ENCODE peak calls at places on chromosomes 7 and 10, in four cellular contexts. One of them, this sample, is unnamed.

GRCh38 chr7:16918288-16918895 is 36.6 kb upstream of the AGR3 start:
- DNase-seq in fibroblast of lung: peak
- DNase-seq in PC-3: peak
- DNase-seq in left lung: no peak
- DNase-seq in this sample: no peak

GRCh38 chr10:124612611-124613498 is 131.3 kb downstream of the FAM53B start:
- DNase-seq in fibroblast of lung: peak
- DNase-seq in PC-3: no peak
- DNase-seq in left lung: no peak
- DNase-seq in this sample: no peak

GRCh38 chr10:67815571-67816059 is 22.4 kb downstream of the DNAJC12 start:
- DNase-seq in fibroblast of lung: peak
- DNase-seq in PC-3: peak
- DNase-seq in left lung: no peak
- DNase-seq in this sample: no peak

GRCh38 chr10:23099816-23100215 is 4.4 kb downstream of the MSRB2 start:
- DNase-seq in fibroblast of lung: peak
- DNase-seq in PC-3: peak
- DNase-seq in left lung: no peak
- DNase-seq in this sample: no peak

GRCh38 chr10:109978481-109978880 is 29.3 kb upstream of the ADD3 start:
- DNase-seq in fibroblast of lung: peak
- DNase-seq in PC-3: peak
- DNase-seq in left lung: no peak
- DNase-seq in this sample: no peak

GRCh38 chr10:121362026-121362425 is 236.2 kb downstream of the FGFR2 start:
- DNase-seq in fibroblast of lung: no peak
- DNase-seq in PC-3: no peak
- DNase-seq in left lung: peak
- DNase-seq in this sample: no peak

GRCh38 chr10:18822156-18822555 is 162.9 kb downstream of the ARL5B start:
- DNase-seq in fibroblast of lung: peak
- DNase-seq in PC-3: peak
- DNase-seq in left lung: no peak
- DNase-seq in this sample: no peak

GRCh38 chr10:74987339-74988054 is 124.0 kb upstream of the SAMD8 start:
- DNase-seq in fibroblast of lung: no peak
- DNase-seq in PC-3: no peak
- DNase-seq in left lung: no peak
- DNase-seq in this sample: no peak

GRCh38 chr7:54690892-54691291 is 68.1 kb downstream of the SEC61G start:
- DNase-seq in fibroblast of lung: no peak
- DNase-seq in PC-3: no peak
- DNase-seq in left lung: no peak
- DNase-seq in this sample: no peak

GRCh38 chr10:119651514-119652327 is 541 bp downstream of the BAG3 start:
- DNase-seq in fibroblast of lung: no peak
- DNase-seq in PC-3: no peak
- DNase-seq in left lung: no peak
- DNase-seq in this sample: no peak

GRCh38 chr7:6423942-6424701 is 23.6 kb downstream of the DAGLB start:
- DNase-seq in fibroblast of lung: no peak
- DNase-seq in PC-3: peak
- DNase-seq in left lung: peak
- DNase-seq in this sample: no peak

GRCh38 chr10:59283456-59284082 is 78.8 kb downstream of the FAM13C start:
- DNase-seq in fibroblast of lung: peak
- DNase-seq in PC-3: peak
- DNase-seq in left lung: no peak
- DNase-seq in this sample: no peak

GRCh38 chr10:110504111-110504735 is 6.5 kb downstream of the DUSP5 start:
- DNase-seq in fibroblast of lung: peak
- DNase-seq in PC-3: no peak
- DNase-seq in left lung: peak
- DNase-seq in this sample: no peak

GRCh38 chr10:22573820-22574569 is 140.4 kb downstream of the PIP4K2A start:
- DNase-seq in fibroblast of lung: no peak
- DNase-seq in PC-3: peak
- DNase-seq in left lung: no peak
- DNase-seq in this sample: no peak

GRCh38 chr7:121480566-121481335 is 84.6 kb upstream of the FAM3C start:
- DNase-seq in fibroblast of lung: peak
- DNase-seq in PC-3: no peak
- DNase-seq in left lung: no peak
- DNase-seq in this sample: no peak

GRCh38 chr10:60666221-60666620 is 112.1 kb upstream of the CDK1 start:
- DNase-seq in fibroblast of lung: no peak
- DNase-seq in PC-3: peak
- DNase-seq in left lung: peak
- DNase-seq in this sample: no peak

GRCh38 chr10:14146005-14146404 is 184.7 kb downstream of the FRMD4A start:
- DNase-seq in fibroblast of lung: peak
- DNase-seq in PC-3: peak
- DNase-seq in left lung: no peak
- DNase-seq in this sample: no peak

GRCh38 chr7:135509589-135509838 is 388 bp downstream of the CNOT4 start:
- DNase-seq in fibroblast of lung: peak
- DNase-seq in PC-3: no peak
- DNase-seq in left lung: no peak
- DNase-seq in this sample: no peak

GRCh38 chr7:104967595-104967994 is 46.4 kb upstream of the KMT2E start:
- DNase-seq in fibroblast of lung: peak
- DNase-seq in PC-3: no peak
- DNase-seq in left lung: no peak
- DNase-seq in this sample: no peak

GRCh38 chr10:120580651-120581259 is 123.7 kb downstream of the PLPP4 start:
- DNase-seq in fibroblast of lung: no peak
- DNase-seq in PC-3: no peak
- DNase-seq in left lung: no peak
- DNase-seq in this sample: no peak

GRCh38 chr10:29482591-29483421 is 152.0 kb downstream of the SVIL start:
- DNase-seq in fibroblast of lung: peak
- DNase-seq in PC-3: no peak
- DNase-seq in left lung: no peak
- DNase-seq in this sample: no peak

GRCh38 chr7:92809397-92810241 is 26.8 kb downstream of the CDK6 start:
- DNase-seq in fibroblast of lung: peak
- DNase-seq in PC-3: peak
- DNase-seq in left lung: peak
- DNase-seq in this sample: peak

GRCh38 chr7:10972174-10972573 is 1.5 kb upstream of the PHF14 start:
- DNase-seq in fibroblast of lung: no peak
- DNase-seq in PC-3: no peak
- DNase-seq in left lung: no peak
- DNase-seq in this sample: no peak

GRCh38 chr7:78760620-78761355 is 692.7 kb downstream of the MAGI2 start:
- DNase-seq in fibroblast of lung: no peak
- DNase-seq in PC-3: peak
- DNase-seq in left lung: no peak
- DNase-seq in this sample: no peak

GRCh38 chr7:46281071-46281470 is 360.0 kb upstream of the IGFBP3 start:
- DNase-seq in fibroblast of lung: no peak
- DNase-seq in PC-3: peak
- DNase-seq in left lung: no peak
- DNase-seq in this sample: no peak

GRCh38 chr10:87585565-87586514 is 73.8 kb upstream of the PAPSS2 start:
- DNase-seq in fibroblast of lung: peak
- DNase-seq in PC-3: peak
- DNase-seq in left lung: no peak
- DNase-seq in this sample: no peak

GRCh38 chr10:96758423-96758822 is 38.1 kb upstream of the PIK3AP1 start:
- DNase-seq in fibroblast of lung: no peak
- DNase-seq in PC-3: no peak
- DNase-seq in left lung: no peak
- DNase-seq in this sample: no peak
- H3K4me3 ChIP-seq in fibroblast of lung: no peak
- H3K4me3 ChIP-seq in PC-3: no peak
- H3K4me3 ChIP-seq in left lung: no peak
- H3K4me3 ChIP-seq in this sample: no peak

DNA sequence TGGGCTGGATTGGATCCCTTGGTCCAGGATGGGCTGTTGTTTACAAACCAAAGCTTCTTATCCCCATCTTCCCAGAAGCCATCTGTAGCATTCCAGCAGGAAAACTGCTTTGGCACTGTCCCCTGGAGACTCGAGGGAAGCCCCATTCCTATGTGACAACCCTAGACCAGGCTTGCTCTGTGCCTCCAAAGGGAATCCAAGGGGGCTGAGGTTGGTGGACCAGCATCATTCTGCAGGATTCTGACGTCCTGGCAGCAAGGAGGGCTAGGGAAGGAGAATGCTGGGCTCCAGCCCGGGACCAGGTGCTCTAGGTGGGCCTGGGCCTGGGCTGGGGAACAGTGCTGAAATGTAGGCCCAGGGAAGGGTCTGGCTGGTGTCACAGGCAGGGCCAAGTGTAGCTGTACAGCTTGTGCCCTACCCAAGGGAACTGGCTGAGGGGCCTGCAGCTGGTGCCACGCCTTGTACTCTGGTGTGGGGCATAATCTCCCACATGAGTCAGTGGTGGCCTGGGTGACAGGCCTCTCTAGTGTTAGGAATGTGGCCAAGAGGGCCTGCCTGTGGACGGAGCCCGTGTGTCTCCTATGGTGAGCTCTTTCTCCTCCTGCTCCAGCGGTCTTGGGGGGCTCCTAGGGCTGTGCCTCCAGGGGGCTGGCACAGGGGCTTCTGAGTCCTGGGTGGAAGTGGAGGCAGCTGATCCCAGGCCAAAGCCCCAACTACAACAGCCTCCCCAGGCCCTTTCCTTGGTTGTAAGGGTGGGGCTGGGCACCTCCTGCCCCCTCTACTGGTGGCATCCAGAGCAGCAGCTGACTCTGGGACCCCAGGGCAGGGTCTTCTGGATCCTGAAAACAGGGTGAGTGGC is 25.2 kb downstream of the TRIM8 start:
- DNase-seq in fibroblast of lung: peak
- DNase-seq in PC-3: peak
- DNase-seq in left lung: peak
- DNase-seq in this sample: no peak
- TF ChIP-seq CTCF in fibroblast of lung: peak
- TF ChIP-seq CTCF in PC-3: peak
- TF ChIP-seq CTCF in left lung: peak
- TF ChIP-seq CTCF in this sample: peak

GRCh38 chr7:56087445-56087844 is 5.3 kb downstream of the PHKG1 start:
- DNase-seq in fibroblast of lung: no peak
- DNase-seq in PC-3: no peak
- DNase-seq in left lung: no peak
- DNase-seq in this sample: no peak

GRCh38 chr7:56097700-56098099 is 4.9 kb upstream of the PHKG1 start:
- DNase-seq in fibroblast of lung: peak
- DNase-seq in PC-3: peak
- DNase-seq in left lung: no peak
- DNase-seq in this sample: no peak

GRCh38 chr7:56091591-56091990 is 1.2 kb downstream of the PHKG1 start:
- DNase-seq in fibroblast of lung: peak
- DNase-seq in PC-3: no peak
- DNase-seq in left lung: no peak
- DNase-seq in this sample: no peak

GRCh38 chr7:56092789-56093531 is at the start of gene PHKG1:
- DNase-seq in fibroblast of lung: peak
- DNase-seq in PC-3: peak
- DNase-seq in left lung: peak
- DNase-seq in this sample: no peak
- H3K27ac ChIP-seq in fibroblast of lung: peak
- H3K27ac ChIP-seq in PC-3: no peak
- H3K27ac ChIP-seq in left lung: no peak
- H3K27ac ChIP-seq in this sample: peak

DNA sequence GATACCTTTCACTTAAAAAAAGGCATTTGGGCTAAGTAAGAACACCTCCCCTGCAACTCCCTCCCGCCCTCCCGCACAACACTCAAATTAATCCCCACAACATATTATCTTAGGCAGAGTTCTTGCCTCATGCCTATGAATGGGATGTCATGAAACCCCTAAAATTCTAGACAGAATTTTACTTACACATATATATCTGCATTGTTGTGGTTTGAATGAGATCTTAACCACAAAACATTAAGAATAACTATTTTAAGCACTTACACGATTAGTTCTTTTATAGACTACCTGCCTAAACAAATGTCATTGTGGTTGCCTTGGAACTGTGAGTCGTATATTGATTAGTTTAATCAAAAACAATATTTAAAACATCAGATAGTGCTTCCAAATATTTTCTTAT is 4.5 kb upstream of the ITGB1 start:
- DNase-seq in fibroblast of lung: peak
- DNase-seq in PC-3: no peak
- DNase-seq in left lung: no peak
- DNase-seq in this sample: no peak
- H3K4me3 ChIP-seq in fibroblast of lung: peak
- H3K4me3 ChIP-seq in PC-3: no peak
- H3K4me3 ChIP-seq in left lung: no peak
- H3K4me3 ChIP-seq in this sample: no peak

GRCh38 chr7:1368682-1369571 is 90.3 kb downstream of the MICALL2 start:
- DNase-seq in fibroblast of lung: no peak
- DNase-seq in PC-3: peak
- DNase-seq in left lung: no peak
- DNase-seq in this sample: no peak
- TF ChIP-seq CTCF in fibroblast of lung: no peak
- TF ChIP-seq CTCF in PC-3: peak
- TF ChIP-seq CTCF in left lung: no peak
- TF ChIP-seq CTCF in this sample: no peak

This sample was measured in esophagus squamous epithelium.